ENCODE peak calls at places on chromosomes 3 and 15, in five cellular contexts. W is ovary, J is OCI-LY7, D is SK-N-SH, K is heart right ventricle. A is an unnamed sample. For H3K4me1, the result is how much of the 10 kb centered on the place peaks cover.

GRCh38 chr3:57852896-57853295 is 96.8 kb downstream of the SLMAP start:
- DNase-seq in D (peak), W (no peak), K (no peak), J (peak), A (no peak)

GRCh38 chr15:42868683-42869082 is 51.9 kb downstream of the TTBK2 start:
- DNase-seq in W (no peak), D (no peak), K (no peak), J (no peak), A (no peak)

GRCh38 chr3:133915685-133916639 is 20.3 kb upstream of the RAB6B start:
- DNase-seq in K (no peak), J (no peak), W (no peak), D (no peak), A (no peak)

GRCh38 chr3:124587053-124587408 is 143.2 kb upstream of the UMPS start:
- DNase-seq in K (no peak), J (no peak), D (no peak), W (no peak), A (no peak)

GRCh38 chr3:47008258-47008671 is 28.8 kb downstream of the NBEAL2 start:
- DNase-seq in D (peak), W (no peak), K (no peak), J (no peak), A (no peak)

GRCh38 chr3:181791380-181791779 is 79.7 kb downstream of the SOX2 start:
- DNase-seq in K (no peak), D (no peak), W (no peak), J (no peak), A (no peak)

GRCh38 chr15:64637412-64637811 is 138.0 kb downstream of the RBPMS2 start:
- DNase-seq in D (no peak), K (no peak), J (no peak), W (no peak), A (no peak)

GRCh38 chr15:90875549-90875981 is 7.2 kb downstream of the FURIN start:
- DNase-seq in J (no peak), D (no peak), K (no peak), W (no peak), A (no peak)

GRCh38 chr3:50008931-50009330 is 69.0 kb downstream of the RBM6 start:
- DNase-seq in D (no peak), W (no peak), K (no peak), J (no peak), A (no peak)

GRCh38 chr3:124260206-124260915 is 268.4 kb upstream of the ROPN1 start:
- DNase-seq in J (no peak), K (peak), W (no peak), D (no peak), A (peak)

GRCh38 chr3:38739396-38739689 is 76.7 kb downstream of the SCN10A start:
- DNase-seq in K (no peak), D (no peak), W (no peak), J (no peak), A (no peak)
- TF ChIP-seq CTCF in K (no peak), D (no peak), W (no peak), J (no peak), A (no peak)

GRCh38 chr3:13018561-13019242 is 54.5 kb downstream of the IQSEC1 start:
- DNase-seq in W (no peak), J (peak), D (no peak), K (no peak), A (peak)
- H3K4me3 ChIP-seq in W (no peak), J (no peak), D (no peak), K (peak), A (peak)

GRCh38 chr3:69199942-69200341 is 77.5 kb upstream of the LMOD3 start:
- DNase-seq in W (no peak), J (no peak), D (no peak), K (no peak), A (no peak)

GRCh38 chr3:69194431-69195183 is 72.2 kb upstream of the LMOD3 start:
- DNase-seq in J (no peak), W (no peak), D (no peak), K (no peak), A (no peak)

GRCh38 chr3:69197455-69197854 is 75.1 kb upstream of the LMOD3 start:
- DNase-seq in K (no peak), D (no peak), J (no peak), W (no peak), A (no peak)

GRCh38 chr3:69197922-69198540 is 75.6 kb upstream of the LMOD3 start:
- DNase-seq in W (no peak), K (no peak), J (no peak), D (no peak), A (no peak)

GRCh38 chr3:69196876-69197275 is 74.5 kb upstream of the LMOD3 start:
- DNase-seq in D (no peak), K (no peak), W (no peak), J (no peak), A (no peak)
- H3K4me1 ChIP-seq in D (under half), K (under half), W (under half), J (under half), A (under half)

GRCh38 chr15:50138391-50138790 is 19.4 kb upstream of the ATP8B4 start:
- DNase-seq in K (no peak), D (no peak), W (no peak), J (no peak), A (no peak)
- TF ChIP-seq CTCF in K (no peak), D (no peak), W (no peak), J (no peak), A (no peak)

GRCh38 chr15:60390231-60390630 is 7.6 kb downstream of the ANXA2 start:
- DNase-seq in D (no peak), W (no peak), J (no peak), K (no peak), A (no peak)
- H3K4me3 ChIP-seq in D (peak), W (no peak), J (no peak), K (peak), A (peak)